ENCODE peak calls at places on chromosome 1, in eight cellular contexts. Q is cardiac fibroblast, L is astrocyte, H is B cell, N is fibroblast of lung, X is GM12864, O is WTC11, E is PC-3. T is an unnamed sample.

GRCh38 chr1:183147735-183148134 is 38.3 kb upstream of the LAMC2 start:
- DNase-seq in N (peak), X (no peak), H (no peak), L (peak), Q (no peak), E (no peak), O (no peak), T (no peak)

GRCh38 chr1:32116531-32116930 is 8.7 kb downstream of the KPNA6 start:
- DNase-seq in H (no peak), X (no peak), Q (peak), O (no peak), N (no peak), L (no peak), E (no peak), T (no peak)

GRCh38 chr1:22089787-22090186 is 37.3 kb downstream of the CDC42 start:
- DNase-seq in X (no peak), N (no peak), E (no peak), O (no peak), H (no peak), Q (no peak), L (no peak), T (no peak)

GRCh38 chr1:160768295-160768657 is 27.7 kb upstream of the LY9 start:
- DNase-seq in X (peak), O (peak), N (no peak), E (peak), L (no peak), H (peak), Q (peak), T (peak)

GRCh38 chr1:160911441-160911840 is 26.5 kb upstream of the ITLN1 start:
- DNase-seq in N (peak), Q (no peak), X (no peak), O (no peak), E (no peak), L (peak), H (no peak), T (no peak)

GRCh38 chr1:25117233-25117823 is 115.0 kb downstream of the SYF2 start:
- DNase-seq in L (no peak), H (peak), N (no peak), E (peak), X (no peak), Q (no peak), O (peak), T (no peak)

GRCh38 chr1:112054504-112054903 is 65.0 kb upstream of the KCND3 start:
- DNase-seq in E (no peak), H (no peak), L (no peak), O (no peak), X (no peak), N (no peak), Q (no peak), T (no peak)

GRCh38 chr1:107198581-107198980 is 57.7 kb downstream of the NTNG1 start:
- DNase-seq in O (no peak), E (peak), L (peak), X (no peak), N (peak), Q (no peak), H (no peak), T (no peak)

GRCh38 chr1:110538082-110538481 is 19.1 kb upstream of the KCNA10 start:
- DNase-seq in X (no peak), E (no peak), O (no peak), Q (no peak), H (no peak), N (no peak), L (no peak), T (no peak)

GRCh38 chr1:51569284-51570062 is 47.4 kb upstream of the OSBPL9 start:
- DNase-seq in X (peak), Q (peak), H (peak), N (peak), L (peak), O (no peak), E (peak), T (no peak)

GRCh38 chr1:79193211-79194079 is 186.9 kb upstream of the ADGRL4 start:
- DNase-seq in Q (peak), O (peak), N (peak), H (peak), E (peak), L (peak), X (no peak), T (no peak)

GRCh38 chr1:184870319-184870718 is 104.0 kb downstream of the NIBAN1 start:
- DNase-seq in H (no peak), O (no peak), X (peak), N (no peak), Q (no peak), L (no peak), E (no peak), T (no peak)
- TF ChIP-seq CTCF in H (no peak), O (no peak), X (no peak), N (no peak), Q (no peak), L (no peak), E (no peak), T (no peak)

GRCh38 chr1:56578963-56579875 is at the start of gene PLPP3:
- DNase-seq in H (peak), N (peak), L (peak), X (no peak), O (peak), Q (peak), E (peak), T (no peak)
- TF ChIP-seq CTCF in H (peak), N (peak), L (peak), X (peak), O (no peak), Q (peak), E (peak), T (no peak)

GRCh38 chr1:34590211-34590623 is 164.6 kb upstream of the GJB5 start:
- DNase-seq in E (peak), O (peak), X (no peak), N (peak), H (no peak), Q (no peak), L (no peak), T (no peak)

DNA sequence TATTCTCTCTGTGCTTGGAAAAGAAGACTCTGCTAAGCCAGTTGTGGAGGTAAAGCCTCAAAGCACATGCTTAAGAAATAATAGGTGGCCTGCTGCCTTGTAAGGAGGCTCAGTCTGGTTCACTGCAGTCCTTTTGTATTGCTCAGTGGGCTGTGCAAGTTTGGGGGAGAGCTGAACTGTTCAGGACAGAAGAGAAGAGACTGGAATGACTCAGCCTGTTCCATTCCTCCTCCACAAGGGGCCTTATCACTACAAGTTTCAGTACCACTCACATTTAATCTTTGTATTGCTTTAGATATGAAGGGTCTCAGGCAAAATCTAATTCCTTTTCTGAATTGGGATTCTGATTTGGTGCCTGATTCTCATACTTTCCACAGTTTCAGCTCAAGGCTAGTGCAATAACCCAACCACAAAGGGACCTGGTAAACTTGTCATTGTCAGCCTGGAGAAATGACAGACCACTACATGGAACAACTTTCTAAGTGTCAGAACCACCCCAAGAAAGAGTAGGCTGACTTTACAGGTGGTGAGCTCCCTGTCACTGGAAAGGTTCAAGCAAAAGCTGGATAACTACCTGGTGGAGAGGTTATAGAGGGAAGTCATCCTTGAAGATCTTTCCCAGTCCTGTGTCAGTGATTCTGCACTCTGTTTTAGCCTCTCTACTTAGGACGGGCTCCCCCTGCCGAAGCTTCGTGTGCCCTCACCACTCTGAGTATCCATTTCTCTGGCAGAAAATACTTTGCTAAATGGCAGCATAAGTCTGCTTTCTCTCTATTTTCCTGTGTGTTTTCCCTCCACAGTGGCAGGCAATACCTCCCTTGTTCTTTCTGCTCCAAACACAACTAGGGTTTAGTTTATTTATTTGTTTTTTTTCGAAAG is 162.9 kb upstream of the GJB5 start:
- DNase-seq in E (peak), Q (no peak), L (no peak), O (no peak), N (no peak), X (no peak), H (no peak), T (no peak)
- TF ChIP-seq CTCF in E (peak), Q (no peak), L (no peak), O (no peak), N (no peak), X (peak), H (no peak), T (no peak)

DNA sequence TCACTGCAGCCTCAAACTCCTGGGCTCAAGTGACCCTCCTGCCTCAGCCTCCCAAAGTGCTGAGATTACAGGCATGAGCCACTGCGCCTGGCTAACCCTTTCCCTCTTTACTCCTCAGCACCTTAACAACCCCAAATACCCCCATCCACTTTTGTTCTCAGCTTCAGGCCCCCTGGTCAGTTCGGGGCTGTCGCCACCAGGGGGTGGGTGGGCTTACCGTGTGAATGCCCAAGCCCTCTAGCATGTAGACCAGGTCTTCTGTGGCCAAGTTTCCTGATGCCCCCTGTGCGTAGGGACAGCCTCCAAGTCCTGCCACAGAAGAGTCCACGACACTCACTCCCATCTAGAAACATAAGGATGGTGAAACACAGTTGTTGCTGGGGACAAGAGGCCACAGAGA is 3.6 kb upstream of the GALE start:
- DNase-seq in X (no peak), O (no peak), E (no peak), H (no peak), Q (no peak), L (no peak), N (no peak), T (no peak)
- TF ChIP-seq CTCF in X (peak), O (peak), E (peak), H (no peak), Q (peak), L (no peak), N (peak), T (no peak)

DNA sequence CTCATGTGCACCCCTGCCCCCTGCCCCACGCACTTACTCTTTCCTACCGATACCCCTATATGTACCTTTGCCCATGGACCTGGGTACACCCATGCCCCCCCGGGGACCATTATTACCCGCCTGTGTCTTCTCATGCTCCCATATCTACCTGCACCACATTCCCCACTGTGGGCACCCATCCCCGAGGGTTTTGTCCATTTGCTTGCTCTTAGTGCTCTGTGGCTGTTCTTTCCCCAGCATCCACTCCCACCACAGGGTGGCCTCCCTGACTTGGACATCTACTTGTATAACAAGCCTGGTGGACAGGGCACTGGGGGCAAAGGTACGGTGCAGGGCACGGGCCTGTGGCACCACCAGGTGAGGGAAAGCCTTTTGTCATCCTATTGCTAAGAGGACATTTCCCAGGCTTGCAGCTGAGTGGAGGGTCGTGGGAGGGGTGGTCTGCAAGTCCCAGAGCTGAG is 14.6 kb downstream of the HYI start:
- DNase-seq in Q (no peak), O (no peak), H (no peak), N (no peak), E (no peak), L (no peak), X (no peak), T (no peak)
- TF ChIP-seq CTCF in Q (no peak), O (no peak), H (no peak), N (no peak), E (no peak), L (no peak), X (no peak), T (no peak)

DNA sequence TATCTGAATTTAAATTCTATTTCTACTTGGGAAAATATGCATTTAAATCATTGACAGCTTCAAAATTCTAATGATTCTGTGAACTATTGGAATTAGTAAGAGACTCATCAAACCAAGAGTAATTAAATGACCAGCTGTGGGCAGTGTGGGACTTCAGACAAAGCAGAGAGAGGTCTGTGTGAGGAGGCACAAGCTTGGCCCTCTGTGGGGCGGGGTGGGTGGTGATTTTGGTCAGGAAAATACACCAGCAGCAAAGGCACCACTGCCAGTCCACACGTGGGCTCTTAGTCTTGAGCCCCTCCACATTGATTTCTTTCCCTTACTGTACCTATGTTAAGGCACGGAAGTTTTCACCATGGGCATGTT is 39.2 kb upstream of the RAB4A start:
- DNase-seq in O (no peak), E (no peak), L (no peak), X (no peak), N (no peak), H (no peak), Q (no peak), T (no peak)
- TF ChIP-seq CTCF in O (no peak), E (peak), L (no peak), X (peak), N (no peak), H (no peak), Q (no peak), T (no peak)

GRCh38 chr1:206463137-206463536 is 7.1 kb upstream of the IKBKE start:
- DNase-seq in O (no peak), N (no peak), E (no peak), Q (no peak), L (no peak), X (no peak), H (no peak), T (no peak)
- TF ChIP-seq CTCF in O (no peak), N (no peak), E (no peak), Q (no peak), L (no peak), X (no peak), H (no peak), T (no peak)

DNA sequence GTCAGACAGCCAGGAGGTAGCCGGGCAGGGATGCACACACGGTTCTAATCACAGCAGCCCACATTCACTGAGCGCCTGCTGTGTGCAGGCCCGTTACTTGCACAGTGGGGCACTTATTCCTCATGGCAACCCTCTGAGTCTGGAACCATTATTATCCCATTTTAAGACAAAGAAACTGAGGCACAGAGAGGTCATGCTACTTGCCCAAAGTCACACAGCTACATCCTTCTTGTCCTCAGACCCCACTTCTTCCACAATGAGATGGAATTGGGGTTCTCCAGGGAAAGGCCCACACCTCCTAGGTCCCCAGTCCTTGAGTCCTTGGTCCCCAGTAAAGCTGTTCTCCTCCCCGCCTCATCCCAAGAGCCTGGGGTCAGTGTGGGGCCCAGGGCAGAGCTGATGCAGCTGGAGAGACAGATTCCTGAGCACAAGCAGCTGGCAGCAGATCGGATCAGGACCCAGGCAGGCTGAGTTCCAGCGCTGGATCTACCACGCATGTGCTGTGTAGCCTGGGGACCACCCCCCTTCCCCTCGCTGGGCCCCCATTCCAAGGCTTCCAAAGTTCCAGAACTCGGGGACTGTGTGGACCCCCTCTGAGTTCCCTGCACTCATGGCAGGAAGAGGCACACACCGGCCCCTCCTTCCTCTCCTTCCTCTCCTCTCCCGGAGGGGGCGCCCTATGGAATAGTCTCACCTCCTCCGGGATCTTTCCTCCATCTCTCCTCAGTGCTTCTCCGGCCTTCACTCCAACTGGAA is 393.4 kb downstream of the MATN1 start:
- DNase-seq in H (no peak), X (no peak), O (peak), N (no peak), E (no peak), Q (no peak), L (no peak), T (no peak)
- TF ChIP-seq CTCF in H (no peak), X (no peak), O (no peak), N (no peak), E (no peak), Q (no peak), L (no peak), T (no peak)

GRCh38 chr1:88029899-88030298 is 654.2 kb upstream of the PKN2 start:
- DNase-seq in E (no peak), N (no peak), H (no peak), O (no peak), X (no peak), Q (peak), L (no peak), T (no peak)
- TF ChIP-seq CTCF in E (no peak), N (no peak), H (no peak), O (no peak), X (no peak), Q (no peak), L (no peak), T (no peak)